ENCODE peak calls at places on chromosome X, in six cellular contexts. C is CD8-positive, alpha-beta memory T cell; M is neural progenitor cell; S is uterus; Q is left ventricle myocardium inferior; Z is upper lobe of right lung. T is an unnamed sample.

GRCh38 chrX:119501511-119502148 is 33.4 kb downstream of the SLC25A5 start:
- DNase-seq in C (no peak), M (no peak), S (no peak), Q (no peak), Z (no peak), T (no peak)

GRCh38 chrX:71565634-71566033 is 12.6 kb upstream of the GCNA start:
- DNase-seq in C (no peak), M (no peak), S (no peak), Q (no peak), Z (no peak), T (no peak)

GRCh38 chrX:27555514-27555913 is 34.6 kb upstream of the DCAF8L2 start:
- DNase-seq in C (no peak), M (peak), S (no peak), Q (no peak), Z (no peak), T (no peak)

GRCh38 chrX:106392346-106392745 is 219.4 kb upstream of the RADX start:
- DNase-seq in C (no peak), M (no peak), S (no peak), Q (no peak), Z (no peak), T (no peak)

GRCh38 chrX:125952973-125953372 is 213.1 kb downstream of the DCAF12L2 start:
- DNase-seq in C (no peak), M (no peak), S (no peak), Q (no peak), Z (no peak), T (no peak)

GRCh38 chrX:134572816-134573682 is 85.2 kb downstream of the PLAC1 start:
- DNase-seq in C (no peak), M (no peak), S (no peak), Q (no peak), Z (no peak), T (no peak)

GRCh38 chrX:126064901-126065541 is 101.1 kb downstream of the DCAF12L2 start:
- DNase-seq in C (no peak), M (no peak), S (no peak), Q (no peak), Z (peak), T (no peak)

GRCh38 chrX:153673398-153674218 is at the start of gene PNCK:
- DNase-seq in C (no peak), M (peak), S (no peak), Q (no peak), Z (no peak), T (no peak)

GRCh38 chrX:10208953-10209352 is 52.2 kb downstream of the CLCN4 start:
- DNase-seq in C (no peak), M (no peak), S (no peak), Q (no peak), Z (no peak), T (no peak)

GRCh38 chrX:133681416-133681815 is 266.1 kb upstream of the GPC4 start:
- DNase-seq in C (no peak), M (no peak), S (no peak), Q (no peak), Z (no peak), T (no peak)

GRCh38 chrX:39725114-39725513 is 372.6 kb downstream of the BCOR start:
- DNase-seq in C (no peak), M (no peak), S (no peak), Q (no peak), Z (no peak), T (no peak)

GRCh38 chrX:1385824-1386223 is 6.1 kb downstream of the SLC25A6 start:
- DNase-seq in C (no peak), M (no peak), S (no peak), Q (no peak), Z (peak), T (no peak)

GRCh38 chrX:46994096-46994495 is 81.9 kb downstream of the JADE3 start:
- DNase-seq in C (no peak), M (peak), S (no peak), Q (no peak), Z (no peak), T (no peak)

GRCh38 chrX:13369541-13370140 is 49.8 kb upstream of the ATXN3L start:
- DNase-seq in C (no peak), M (peak), S (no peak), Q (no peak), Z (no peak), T (no peak)

GRCh38 chrX:39144965-39145364 is 343.7 kb downstream of the MID1IP1 start:
- DNase-seq in C (no peak), M (no peak), S (no peak), Q (no peak), Z (no peak), T (no peak)

GRCh38 chrX:47643926-47644325 is 6.4 kb downstream of the ELK1 start:
- DNase-seq in C (no peak), M (peak), S (no peak), Q (no peak), Z (no peak), T (no peak)

GRCh38 chrX:133792198-133792953 is 193.0 kb downstream of the GPC3 start:
- DNase-seq in C (peak), M (peak), S (peak), Q (peak), Z (peak), T (peak)

GRCh38 chrX:118370921-118371624 is 25.2 kb downstream of the WDR44 start:
- DNase-seq in C (no peak), M (no peak), S (no peak), Q (no peak), Z (no peak), T (no peak)

GRCh38 chrX:109890910-109891502 is 111.9 kb upstream of the TMEM164 start:
- DNase-seq in C (peak), M (peak), S (peak), Q (peak), Z (peak), T (peak)

GRCh38 chrX:68659385-68659784 is 11.9 kb downstream of the STARD8 start:
- DNase-seq in C (no peak), M (no peak), S (no peak), Q (no peak), Z (no peak), T (no peak)

GRCh38 chrX:38225093-38225492 is 4.4 kb upstream of the SRPX start:
- DNase-seq in C (no peak), M (no peak), S (no peak), Q (no peak), Z (no peak), T (no peak)

GRCh38 chrX:38060331-38060878 is 54.1 kb downstream of the SYTL5 start:
- DNase-seq in C (no peak), M (no peak), S (no peak), Q (no peak), Z (no peak), T (no peak)

GRCh38 chrX:136086521-136086920 is 60.8 kb upstream of the FHL1 start:
- DNase-seq in C (no peak), M (no peak), S (no peak), Q (no peak), Z (no peak), T (no peak)

DNA sequence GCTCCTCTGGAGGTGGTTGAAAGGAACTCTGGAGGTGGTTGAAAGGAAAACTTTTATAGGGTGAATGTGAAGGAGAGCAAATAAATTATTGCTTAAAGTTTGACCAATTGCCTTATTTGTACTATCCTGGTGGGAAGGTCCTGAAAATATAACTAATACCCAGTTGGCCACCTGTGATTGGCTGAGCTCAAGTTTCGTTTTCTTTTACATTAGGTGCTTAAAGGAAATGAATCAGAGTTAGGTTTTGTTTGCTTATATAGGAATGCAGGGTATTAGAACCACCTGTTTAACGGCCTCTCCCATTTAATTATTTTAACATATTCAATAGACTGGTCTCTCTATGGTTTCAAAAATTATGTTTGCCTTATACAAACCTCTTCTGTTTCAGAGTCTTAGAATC is 497.6 kb downstream of the PRR32 start:
- DNase-seq in C (no peak), M (no peak), S (no peak), Q (no peak), Z (no peak), T (no peak)
- H3K4me3 ChIP-seq in C (no peak), M (no peak), S (no peak), Q (no peak), Z (no peak), T (no peak)

GRCh38 chrX:23100826-23101225 is 101.1 kb downstream of the DDX53 start:
- DNase-seq in C (no peak), M (no peak), S (no peak), Q (no peak), Z (no peak), T (no peak)

GRCh38 chrX:23103546-23103945 is 103.8 kb downstream of the DDX53 start:
- DNase-seq in C (no peak), M (peak), S (no peak), Q (no peak), Z (no peak), T (no peak)
- H3K27ac ChIP-seq in C (no peak), M (no peak), S (no peak), Q (no peak), Z (no peak), T (no peak)

DNA sequence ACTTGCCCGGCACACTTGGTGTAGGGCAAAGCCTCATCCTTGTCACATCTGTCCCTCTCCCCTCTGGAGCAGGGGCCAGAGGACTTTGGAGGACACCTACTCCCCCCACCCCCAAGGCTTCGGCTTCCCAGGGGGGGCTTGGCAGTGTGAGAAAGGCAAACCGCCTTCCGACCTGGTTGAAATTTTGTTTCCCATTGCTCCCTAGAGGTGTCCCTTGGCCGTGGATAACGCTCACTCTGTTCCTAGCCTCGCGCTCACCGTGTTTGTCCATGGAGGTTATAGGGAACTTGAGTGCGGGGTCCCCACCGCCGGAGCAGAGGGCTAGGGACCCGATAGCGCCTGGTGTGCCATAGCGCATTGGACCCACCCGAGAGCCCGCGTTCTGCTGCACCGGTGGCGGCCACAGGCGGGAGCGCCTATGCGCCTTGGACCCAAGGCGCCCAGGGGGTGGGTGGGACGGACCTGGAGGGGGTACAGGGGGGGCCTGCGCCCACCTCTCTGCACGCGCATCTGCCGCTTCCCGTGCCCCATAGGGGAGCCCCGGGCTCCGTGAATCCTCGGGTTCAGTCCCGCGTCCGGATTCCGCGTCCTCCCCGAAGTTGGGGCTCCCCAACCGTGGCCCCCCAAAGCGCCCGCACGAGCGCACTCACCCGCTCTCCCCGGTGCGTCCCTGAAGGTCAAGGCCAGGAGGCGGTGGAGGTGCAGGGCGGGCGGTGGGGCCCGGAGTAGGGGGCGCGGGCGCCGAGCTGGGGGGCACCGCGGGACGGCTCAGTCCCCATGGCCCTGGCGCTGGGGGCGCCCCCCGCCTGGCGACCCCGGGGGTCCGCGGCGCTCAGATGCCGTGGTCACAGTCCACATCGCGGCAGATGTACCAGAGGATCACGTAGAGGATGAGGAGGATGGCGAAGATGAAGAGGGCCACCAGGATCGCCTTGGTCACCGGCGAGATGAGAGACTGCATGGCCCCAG is 82.7 kb upstream of the DHRSX start:
- DNase-seq in C (no peak), M (peak), S (no peak), Q (no peak), Z (no peak), T (no peak)
- H3K4me3 ChIP-seq in C (no peak), M (peak), S (no peak), Q (peak), Z (no peak), T (no peak)

DNA sequence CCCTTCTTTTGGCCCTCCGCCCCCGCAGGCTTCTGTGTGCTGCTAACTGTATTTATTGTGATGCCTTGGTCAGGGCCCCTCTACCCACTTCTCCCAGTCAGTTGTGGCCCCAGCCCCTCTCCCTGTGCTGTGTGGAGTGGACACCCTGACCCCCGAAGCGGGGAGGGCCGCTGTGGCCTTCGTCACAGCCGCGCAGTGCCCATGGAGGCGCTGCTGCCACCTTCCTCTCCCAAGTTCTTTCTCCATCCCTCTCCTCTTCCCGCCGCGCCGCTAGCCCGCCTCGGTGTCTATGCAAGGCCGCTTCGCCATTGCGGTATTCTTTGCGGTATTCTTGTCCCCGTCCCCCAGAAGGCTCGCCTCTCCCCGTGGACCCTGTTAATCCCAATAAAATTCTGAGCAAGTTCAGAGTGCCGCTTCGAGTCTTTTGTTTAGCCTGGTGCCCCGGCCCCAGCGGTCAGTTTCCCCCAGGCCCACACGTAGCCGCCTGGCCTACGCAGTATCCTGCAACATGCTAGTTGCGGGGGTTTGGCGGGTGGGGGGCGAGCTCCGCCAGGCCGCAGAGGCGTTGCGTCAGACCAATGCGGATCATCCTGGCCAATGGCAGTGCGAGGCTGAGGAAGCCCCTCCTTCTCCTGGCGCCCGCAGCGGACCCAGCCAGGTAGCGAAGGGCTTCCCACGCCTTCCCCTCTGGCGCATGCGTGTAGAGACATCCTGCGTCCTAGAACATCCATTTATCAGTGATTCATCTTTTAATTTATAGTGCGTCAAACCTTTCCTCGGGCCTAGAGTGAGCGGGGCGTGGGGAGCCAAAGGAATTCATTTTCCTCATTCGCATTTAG is 5.6 kb upstream of the KANTR start:
- DNase-seq in C (peak), M (peak), S (peak), Q (peak), Z (peak), T (peak)
- H3K27ac ChIP-seq in C (peak), M (no peak), S (peak), Q (peak), Z (peak), T (peak)